ENCODE peak calls at places on chromosomes 4 and X, in four cellular contexts. R is endothelial cell, W is lower leg skin, J is NCI-H226. O is an unnamed sample.

GRCh38 chrX:39753296-39753996 is 344.3 kb downstream of the BCOR start:
- DNase-seq in R (no peak), W (no peak), J (peak; percentile 83), O (no peak)

GRCh38 chr4:177401658-177402273 is 40.5 kb downstream of the AGA start:
- DNase-seq in J (no peak), W (no peak), R (no peak), O (no peak)

GRCh38 chr4:134189949-134190348 is 11.6 kb downstream of the PABPC4L start:
- DNase-seq in W (no peak), J (no peak), R (no peak), O (no peak)

GRCh38 chr4:833731-834367 is 7.9 kb upstream of the CPLX1 start:
- DNase-seq in R (no peak), J (no peak), W (no peak), O (no peak)

GRCh38 chrX:80879916-80880315 is 70.2 kb upstream of the BRWD3 start:
- DNase-seq in J (no peak), R (no peak), W (no peak), O (no peak)

GRCh38 chr4:25161599-25161960 is 1.3 kb upstream of the SEPSECS start:
- DNase-seq in W (no peak), J (no peak), R (no peak), O (peak; percentile 22)

GRCh38 chrX:69163936-69164741 is 1.1 kb downstream of the PJA1 start:
- DNase-seq in W (no peak), J (no peak), R (no peak), O (peak; percentile 59)

GRCh38 chrX:550514-550913 is 80.1 kb upstream of the SHOX start:
- DNase-seq in W (no peak), J (no peak), R (no peak), O (no peak)

GRCh38 chr4:107423677-107424405 is 296.2 kb downstream of the PAPSS1 start:
- DNase-seq in R (no peak), J (peak; percentile 78), W (no peak), O (no peak)

GRCh38 chr4:600166-600565 is 24.1 kb upstream of the TMEM271 start:
- DNase-seq in J (no peak), R (no peak), W (no peak), O (no peak)

GRCh38 chrX:80808160-80808735 is 1.4 kb downstream of the BRWD3 start:
- DNase-seq in W (peak; percentile 82), R (peak; percentile 59), J (peak; percentile 66), O (peak; percentile 77)

GRCh38 chr4:19945501-19945900 is 306.2 kb upstream of the SLIT2 start:
- DNase-seq in W (no peak), R (no peak), J (no peak), O (no peak)

O was measured in HAP-1.